ENCODE peak calls at places on chromosomes 3 and 15, in eight cellular contexts. T, U, C, L, K, Y, H and X are unnamed samples.

GRCh38 chr15:73504885-73505284 is 61.9 kb downstream of the REC114 start:
- DNase-seq in T (no peak), U (no peak), C (no peak), L (no peak), K (no peak), Y (no peak), H (no peak), X (no peak)

GRCh38 chr3:110420158-110420641 is 651.4 kb upstream of the NECTIN3 start:
- DNase-seq in T (no peak), U (no peak), C (no peak), L (peak; percentile 45), K (no peak), Y (no peak), H (no peak), X (no peak)

GRCh38 chr3:62757045-62757444 is 118.2 kb downstream of the CADPS start:
- DNase-seq in T (no peak), U (no peak), C (no peak), L (no peak), K (no peak), Y (no peak), H (no peak), X (no peak)

GRCh38 chr15:71718116-71718910 is 92.0 kb upstream of the NR2E3 start:
- DNase-seq in T (no peak), U (no peak), C (no peak), L (no peak), K (no peak), Y (no peak), H (no peak), X (no peak)

GRCh38 chr15:40420793-40421192 is 15.2 kb downstream of the IVD start:
- DNase-seq in T (no peak), U (no peak), C (no peak), L (no peak), K (no peak), Y (no peak), H (no peak), X (no peak)

GRCh38 chr15:70974004-70974832 is 81.6 kb downstream of the LRRC49 start:
- DNase-seq in T (no peak), U (no peak), C (no peak), L (peak; percentile 25), K (no peak), Y (no peak), H (peak; percentile 20), X (no peak)

GRCh38 chr3:14957163-14957562 is 9.8 kb downstream of the NR2C2 start:
- DNase-seq in T (no peak), U (no peak), C (no peak), L (no peak), K (no peak), Y (no peak), H (no peak), X (no peak)

GRCh38 chr3:57864853-57865252 is 108.7 kb downstream of the SLMAP start:
- DNase-seq in T (no peak), U (no peak), C (no peak), L (no peak), K (no peak), Y (no peak), H (no peak), X (no peak)

GRCh38 chr15:44157679-44158078 is 37.4 kb downstream of the FRMD5 start:
- DNase-seq in T (no peak), U (no peak), C (no peak), L (peak; percentile 67), K (no peak), Y (no peak), H (no peak), X (no peak)

GRCh38 chr15:87827126-87827525 is 429.4 kb downstream of the NTRK3 start:
- DNase-seq in T (no peak), U (no peak), C (no peak), L (no peak), K (no peak), Y (no peak), H (no peak), X (no peak)

GRCh38 chr3:162760789-162761188 is 1264.2 kb downstream of the OTOL1 start:
- DNase-seq in T (no peak), U (peak; percentile 20), C (no peak), L (no peak), K (no peak), Y (no peak), H (no peak), X (no peak)

GRCh38 chr3:15276028-15276717 is 56.2 kb downstream of the SH3BP5 start:
- DNase-seq in T (no peak), U (no peak), C (no peak), L (no peak), K (no peak), Y (no peak), H (no peak), X (no peak)